ENCODE peak calls at places on chromosomes 12 and 14, in four cellular contexts. C, F, J and L are unnamed samples.
A peak's percentile ranks its signal among the peaks of the same experiment; 100 is the strongest.

GRCh38 chr14:80850197-80850814 is 91.2 kb downstream of the CEP128 start:
- DNase-seq in C (peak; percentile 68), F (peak; percentile 21), J (no peak), L (peak; percentile 13)

GRCh38 chr14:103943673-103944072 is 1.3 kb upstream of the RD3L start:
- DNase-seq in C (peak; percentile 66), F (no peak), J (no peak), L (no peak)

GRCh38 chr14:49992901-49993335 is 100.0 kb downstream of the ARF6 start:
- DNase-seq in C (peak; percentile 91), F (no peak), J (no peak), L (peak; percentile 88)

GRCh38 chr14:68111733-68112270 is 292.2 kb downstream of the RAD51B start:
- DNase-seq in C (no peak), F (no peak), J (no peak), L (no peak)

GRCh38 chr14:105313381-105314286 is 914 bp upstream of the PACS2 start:
- DNase-seq in C (no peak), F (no peak), J (peak; percentile 78), L (no peak)

GRCh38 chr12:122012184-122012583 is 9.5 kb upstream of the BCL7A start:
- DNase-seq in C (no peak), F (no peak), J (no peak), L (no peak)

GRCh38 chr12:121246893-121247557 is 37.1 kb downstream of the P2RX4 start:
- DNase-seq in C (no peak), F (no peak), J (no peak), L (no peak)

GRCh38 chr12:120292411-120292660 is 633 bp upstream of the RNU4-2 start:
- DNase-seq in C (no peak), F (no peak), J (no peak), L (no peak)

GRCh38 chr14:71438684-71439083 is 493.5 kb upstream of the RGS6 start:
- DNase-seq in C (peak; percentile 44), F (no peak), J (no peak), L (no peak)

GRCh38 chr12:21989819-21990412 is 48.7 kb upstream of the ABCC9 start:
- DNase-seq in C (peak; percentile 66), F (peak; percentile 13), J (no peak), L (no peak)

GRCh38 chr14:69006346-69006745 is 27.2 kb upstream of the ACTN1 start:
- DNase-seq in C (no peak), F (no peak), J (no peak), L (no peak)

GRCh38 chr12:39236994-39237393 is 205.9 kb downstream of the KIF21A start:
- DNase-seq in C (no peak), F (no peak), J (no peak), L (peak; percentile 70)

GRCh38 chr12:81284137-81284536 is 206.3 kb downstream of the ACSS3 start:
- DNase-seq in C (peak; percentile 4), F (no peak), J (no peak), L (no peak)

GRCh38 chr12:47939009-47939601 is 24.3 kb upstream of the TMEM106C start:
- DNase-seq in C (no peak), F (no peak), J (no peak), L (no peak)

GRCh38 chr12:29709641-29710040 is 74.1 kb downstream of the TMTC1 start:
- DNase-seq in C (no peak), F (no peak), J (no peak), L (no peak)

GRCh38 chr12:120620624-120621023 is 19.8 kb upstream of the CABP1 start:
- DNase-seq in C (no peak), F (no peak), J (no peak), L (no peak)

GRCh38 chr14:36827861-36828260 is 166.2 kb downstream of the PAX9 start:
- DNase-seq in C (no peak), F (no peak), J (no peak), L (no peak)

GRCh38 chr12:124695861-124696260 is 128.4 kb upstream of the NCOR2 start:
- DNase-seq in C (peak; percentile 38), F (no peak), J (no peak), L (no peak)

GRCh38 chr12:116361404-116362223 is 84.1 kb upstream of the MED13L start:
- DNase-seq in C (no peak), F (no peak), J (no peak), L (no peak)

GRCh38 chr12:124027753-124028559 is 54.9 kb downstream of the ZNF664 start:
- DNase-seq in C (no peak), F (no peak), J (no peak), L (no peak)

GRCh38 chr12:22173154-22173553 is 127.1 kb downstream of the CMAS start:
- DNase-seq in C (no peak), F (no peak), J (no peak), L (no peak)

DNA sequence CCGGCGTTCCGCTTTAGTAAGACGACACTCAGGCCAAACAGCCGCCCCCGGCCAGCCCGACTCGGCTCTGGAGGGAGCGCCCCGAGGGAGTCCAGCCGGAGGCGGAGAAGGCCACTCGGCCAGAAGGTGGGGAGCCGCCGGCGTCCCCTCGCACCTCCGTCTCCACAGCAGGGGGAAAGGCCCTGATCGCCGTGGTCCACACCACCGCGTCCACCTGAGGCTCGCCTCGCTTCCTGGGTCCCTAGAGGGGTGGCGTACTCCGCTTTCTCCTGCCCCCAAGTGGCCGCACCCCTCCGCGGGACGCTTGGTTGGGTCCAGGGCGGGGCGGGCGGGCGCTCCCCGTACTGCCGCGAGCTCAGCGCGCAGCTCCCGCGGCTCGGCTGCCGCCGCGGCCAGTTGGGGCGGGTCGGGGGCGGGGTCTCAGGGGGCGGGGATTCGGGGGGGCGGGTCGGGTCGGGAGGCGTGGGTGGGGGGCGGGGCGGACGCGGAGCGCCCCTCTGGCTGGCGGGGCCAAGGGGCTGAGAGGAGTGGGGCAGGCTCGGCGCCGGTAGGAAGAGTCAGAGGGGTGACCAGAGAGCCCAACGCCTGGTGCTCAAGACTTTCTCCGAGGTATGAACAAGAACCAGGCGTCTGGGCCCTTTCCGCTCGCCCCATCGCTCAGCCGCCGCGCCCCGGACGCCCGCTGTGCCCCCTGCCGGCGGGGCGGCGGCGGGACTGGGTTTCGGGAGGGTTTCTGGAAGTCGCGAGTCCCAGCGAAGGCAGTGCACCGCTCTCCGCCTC is at the start of gene FRMD6:
- DNase-seq in C (peak; percentile 90), F (peak; percentile 68), J (peak; percentile 89), L (peak; percentile 69)
- TF ChIP-seq CEBPB in C (no peak), F (no peak), J (no peak), L (no peak)

GRCh38 chr12:93145086-93145485 is 216.0 kb upstream of the EEA1 start:
- DNase-seq in C (peak; percentile 16), F (no peak), J (no peak), L (no peak)
- TF ChIP-seq CTCF in C (no peak), F (no peak), J (no peak), L (no peak)

GRCh38 chr14:29897181-29897580 is 30.5 kb downstream of the PRKD1 start:
- DNase-seq in C (no peak), F (no peak), J (no peak), L (no peak)

GRCh38 chr14:29896354-29896768 is 31.3 kb downstream of the PRKD1 start:
- DNase-seq in C (no peak), F (no peak), J (no peak), L (no peak)

GRCh38 chr14:29894030-29894429 is 33.6 kb downstream of the PRKD1 start:
- DNase-seq in C (no peak), F (no peak), J (no peak), L (no peak)

GRCh38 chr14:29898470-29898869 is 29.2 kb downstream of the PRKD1 start:
- DNase-seq in C (no peak), F (no peak), J (no peak), L (no peak)

DNA sequence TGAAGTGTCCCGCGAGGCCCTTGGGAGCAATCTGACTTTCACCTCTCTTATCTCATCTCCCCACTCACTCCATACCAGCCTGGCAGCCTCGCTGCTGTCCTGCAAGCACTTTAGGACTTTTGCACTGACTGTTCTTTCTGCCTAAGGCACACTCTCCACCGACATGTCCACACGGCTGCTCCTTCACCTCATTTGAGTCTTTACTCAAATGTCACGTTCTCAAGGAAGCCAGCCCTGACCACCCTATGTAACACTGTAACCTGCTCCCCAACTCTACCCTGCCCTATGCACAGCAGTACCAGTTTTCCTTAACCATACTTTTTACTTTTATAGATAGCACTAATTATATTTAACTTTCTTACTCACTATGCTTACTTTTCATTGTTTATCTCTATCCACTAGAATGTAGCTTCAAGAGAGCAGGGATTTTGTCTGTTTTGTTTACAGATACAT is 32.0 kb downstream of the PRKD1 start:
- DNase-seq in C (no peak), F (no peak), J (no peak), L (no peak)
- TF ChIP-seq CEBPB in C (no peak), F (no peak), J (no peak), L (no peak)

GRCh38 chr14:87049886-87050820 is 942.8 kb downstream of the GALC start:
- DNase-seq in C (peak; percentile 47), F (no peak), J (peak; percentile 67), L (peak; percentile 20)
- TF ChIP-seq CTCF in C (peak; percentile 70), F (peak; percentile 23), J (peak; percentile 77), L (no peak)

GRCh38 chr14:64191756-64192155 is 102.4 kb downstream of the ESR2 start:
- DNase-seq in C (peak; percentile 96), F (no peak), J (no peak), L (no peak)
- TF ChIP-seq CEBPB in C (peak; percentile 83), F (no peak), J (no peak), L (no peak)

GRCh38 chr12:40716037-40716436 is 23.8 kb downstream of the CNTN1 start:
- DNase-seq in C (no peak), F (no peak), J (no peak), L (no peak)
- TF ChIP-seq CTCF in C (no peak), F (no peak), J (no peak), L (no peak)